ENCODE peak calls at places on chromosomes 4 and X, in four cellular contexts. K is transverse colon, N is fibroblast of pulmonary artery, A is upper lobe of left lung. Q is an unnamed sample.

GRCh38 chr4:40916880-40917279 is 167.1 kb downstream of the NSUN7 start:
- DNase-seq in K (peak), N (peak), A (no peak), Q (no peak)

GRCh38 chr4:6319530-6320150 is 50.0 kb downstream of the WFS1 start:
- DNase-seq in K (no peak), N (no peak), A (no peak), Q (no peak)

GRCh38 chr4:168535689-168536088 is 38.8 kb downstream of the PALLD start:
- DNase-seq in K (no peak), N (no peak), A (no peak), Q (no peak)

GRCh38 chrX:5876984-5877655 is 351.5 kb downstream of the NLGN4X start:
- DNase-seq in K (peak), N (no peak), A (no peak), Q (no peak)

GRCh38 chrX:43882294-43882681 is at the start of gene MAOB:
- DNase-seq in K (peak), N (no peak), A (peak), Q (no peak)

GRCh38 chr4:165971941-165972340 is 98.9 kb downstream of the TLL1 start:
- DNase-seq in K (no peak), N (no peak), A (no peak), Q (no peak)

GRCh38 chr4:159137176-159137575 is 34.3 kb downstream of the RAPGEF2 start:
- DNase-seq in K (peak), N (no peak), A (no peak), Q (no peak)

GRCh38 chrX:153928846-153929245 is 2.8 kb upstream of the ARHGAP4 start:
- DNase-seq in K (no peak), N (no peak), A (no peak), Q (no peak)

GRCh38 chrX:154840856-154841255 is 6.4 kb upstream of the SMIM9 start:
- DNase-seq in K (no peak), N (peak), A (no peak), Q (no peak)

GRCh38 chrX:71111141-71111843 is at the start of gene IL2RG:
- DNase-seq in K (peak), N (no peak), A (no peak), Q (no peak)

GRCh38 chr4:155666701-155667537 is at the start of gene GUCY1A1:
- DNase-seq in K (peak), N (peak), A (peak), Q (peak)

GRCh38 chrX:38142598-38142997 is 78.1 kb downstream of the SRPX start:
- DNase-seq in K (no peak), N (peak), A (no peak), Q (no peak)

GRCh38 chr4:186726440-186727148 is 2.9 kb upstream of the FAT1 start:
- DNase-seq in K (peak), N (peak), A (peak), Q (peak)

GRCh38 chrX:85996555-85996954 is 50.8 kb downstream of the CHM start:
- DNase-seq in K (no peak), N (no peak), A (no peak), Q (no peak)

GRCh38 chrX:66007851-66008250 is 32.0 kb downstream of the VSIG4 start:
- DNase-seq in K (no peak), N (no peak), A (no peak), Q (no peak)

GRCh38 chr4:154503598-154503997 is 12.0 kb upstream of the DCHS2 start:
- DNase-seq in K (no peak), N (peak), A (no peak), Q (no peak)

GRCh38 chrX:27078371-27078770 is 384.8 kb downstream of the PPP4R3C start:
- DNase-seq in K (no peak), N (no peak), A (no peak), Q (no peak)

GRCh38 chr4:90904018-90904417 is 776.8 kb downstream of the CCSER1 start:
- DNase-seq in K (no peak), N (no peak), A (no peak), Q (no peak)

GRCh38 chr4:2261110-2261852 is 628 bp downstream of the MXD4 start:
- DNase-seq in K (peak), N (peak), A (peak), Q (no peak)

GRCh38 chrX:139692908-139693307 is 15.1 kb downstream of the MCF2 start:
- DNase-seq in K (no peak), N (no peak), A (no peak), Q (no peak)

GRCh38 chr4:138938371-138938699 is 77.2 kb upstream of the NOCT start:
- DNase-seq in K (no peak), N (peak), A (no peak), Q (no peak)

GRCh38 chr4:67083496-67083895 is 461.8 kb downstream of the CENPC start:
- DNase-seq in K (no peak), N (no peak), A (no peak), Q (no peak)

GRCh38 chr4:1535926-1536578 is 129.8 kb upstream of the NKX1-1 start:
- DNase-seq in K (no peak), N (no peak), A (peak), Q (no peak)

GRCh38 chr4:182825786-182826185 is 91.4 kb downstream of the DCTD start:
- DNase-seq in K (no peak), N (no peak), A (no peak), Q (no peak)

GRCh38 chrX:98371994-98372393 is 1488.3 kb downstream of the RPA4 start:
- DNase-seq in K (no peak), N (no peak), A (no peak), Q (no peak)

GRCh38 chr4:131509521-131509920 is 1639.6 kb upstream of the PCDH10 start:
- DNase-seq in K (no peak), N (peak), A (no peak), Q (no peak)

GRCh38 chr4:78907638-78908037 is 31.6 kb downstream of the PAQR3 start:
- DNase-seq in K (no peak), N (no peak), A (no peak), Q (no peak)

GRCh38 chrX:45513042-45513441 is 312.4 kb upstream of the DIPK2B start:
- DNase-seq in K (no peak), N (no peak), A (no peak), Q (no peak)

DNA sequence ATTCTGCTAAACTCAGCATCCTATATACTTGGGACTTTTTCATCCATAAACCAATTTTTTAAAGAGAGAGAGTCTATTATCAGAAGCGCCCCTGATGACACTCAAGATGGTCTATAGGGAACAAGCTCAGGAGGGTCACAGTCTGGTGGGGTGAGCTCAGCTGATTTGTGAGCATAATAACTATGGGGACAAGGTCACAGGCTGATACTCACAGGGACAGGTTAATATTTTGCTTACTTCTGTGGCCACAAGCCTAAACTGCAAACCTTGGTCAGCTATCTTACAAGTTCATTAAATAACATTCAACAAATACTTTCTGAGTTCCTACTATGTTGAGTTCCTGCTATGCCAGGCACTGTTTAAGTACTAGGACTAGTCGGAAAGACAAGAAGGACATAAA is 10.1 kb upstream of the CCDC149 start:
- DNase-seq in K (no peak), N (no peak), A (no peak), Q (no peak)
- TF ChIP-seq CTCF in K (no peak), N (no peak), A (no peak), Q (no peak)

GRCh38 chr4:99879458-99879857 is 14.8 kb downstream of the LAMTOR3 start:
- DNase-seq in K (no peak), N (peak), A (no peak), Q (no peak)

GRCh38 chr4:99886146-99886545 is 8.1 kb downstream of the LAMTOR3 start:
- DNase-seq in K (no peak), N (peak), A (no peak), Q (no peak)

GRCh38 chr4:99885687-99886086 is 8.5 kb downstream of the LAMTOR3 start:
- DNase-seq in K (no peak), N (no peak), A (no peak), Q (no peak)

GRCh38 chr4:99887837-99888236 is 6.4 kb downstream of the LAMTOR3 start:
- DNase-seq in K (no peak), N (peak), A (no peak), Q (no peak)

GRCh38 chr4:99885063-99885664 is 9.1 kb downstream of the LAMTOR3 start:
- DNase-seq in K (no peak), N (peak), A (no peak), Q (no peak)
- TF ChIP-seq CTCF in K (peak), N (peak), A (peak), Q (peak)

GRCh38 chr4:118742050-118742449 is 56.9 kb downstream of the METTL14 start:
- DNase-seq in K (no peak), N (no peak), A (no peak), Q (no peak)

GRCh38 chr4:118741456-118741855 is 56.3 kb downstream of the METTL14 start:
- DNase-seq in K (no peak), N (peak), A (no peak), Q (no peak)

GRCh38 chr4:118738999-118739690 is 54.0 kb downstream of the METTL14 start:
- DNase-seq in K (no peak), N (no peak), A (no peak), Q (no peak)

GRCh38 chr4:118738090-118738489 is 52.9 kb downstream of the METTL14 start:
- DNase-seq in K (no peak), N (no peak), A (no peak), Q (no peak)

DNA sequence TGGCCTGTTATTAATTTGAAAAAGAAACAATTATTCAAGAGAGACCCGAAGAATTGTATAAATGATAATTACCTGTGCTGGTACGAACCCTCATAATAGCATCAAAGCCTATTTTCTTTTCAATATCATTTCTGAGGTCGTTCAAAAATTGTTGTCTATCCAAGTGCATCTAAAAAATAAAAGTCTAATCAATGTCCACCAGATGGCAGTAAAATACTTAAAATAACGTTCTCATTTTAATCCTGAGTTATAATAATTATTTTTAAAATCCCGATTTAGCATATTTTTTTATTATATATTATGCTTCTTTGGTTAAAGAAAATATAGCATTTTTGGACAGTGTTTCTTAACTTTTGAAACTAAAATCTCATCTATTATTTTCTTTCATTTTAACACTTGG is 55.7 kb downstream of the METTL14 start:
- DNase-seq in K (no peak), N (peak), A (no peak), Q (no peak)
- TF ChIP-seq CTCF in K (peak), N (peak), A (peak), Q (peak)

DNA sequence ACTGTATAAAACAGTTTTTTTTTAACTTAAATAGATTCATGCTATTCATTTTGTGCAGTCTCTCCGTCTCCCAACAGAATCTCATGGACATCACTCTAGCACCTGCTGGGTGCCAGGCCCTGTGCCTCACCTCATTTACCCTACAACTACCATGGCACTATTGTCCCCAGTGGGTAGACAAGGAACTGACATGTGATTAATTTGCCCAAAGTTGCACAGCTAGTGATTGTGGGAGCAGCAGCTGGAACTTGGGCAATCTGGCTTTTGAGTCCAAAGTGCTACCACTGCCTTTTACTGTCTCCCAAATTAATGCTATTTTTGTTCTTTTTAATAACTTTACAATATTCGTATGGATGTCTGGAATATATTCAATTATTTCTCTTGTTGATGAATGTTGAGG is 11.2 kb upstream of the PGRMC2 start:
- DNase-seq in K (no peak), N (no peak), A (no peak), Q (no peak)
- TF ChIP-seq CTCF in K (peak), N (no peak), A (no peak), Q (no peak)

DNA sequence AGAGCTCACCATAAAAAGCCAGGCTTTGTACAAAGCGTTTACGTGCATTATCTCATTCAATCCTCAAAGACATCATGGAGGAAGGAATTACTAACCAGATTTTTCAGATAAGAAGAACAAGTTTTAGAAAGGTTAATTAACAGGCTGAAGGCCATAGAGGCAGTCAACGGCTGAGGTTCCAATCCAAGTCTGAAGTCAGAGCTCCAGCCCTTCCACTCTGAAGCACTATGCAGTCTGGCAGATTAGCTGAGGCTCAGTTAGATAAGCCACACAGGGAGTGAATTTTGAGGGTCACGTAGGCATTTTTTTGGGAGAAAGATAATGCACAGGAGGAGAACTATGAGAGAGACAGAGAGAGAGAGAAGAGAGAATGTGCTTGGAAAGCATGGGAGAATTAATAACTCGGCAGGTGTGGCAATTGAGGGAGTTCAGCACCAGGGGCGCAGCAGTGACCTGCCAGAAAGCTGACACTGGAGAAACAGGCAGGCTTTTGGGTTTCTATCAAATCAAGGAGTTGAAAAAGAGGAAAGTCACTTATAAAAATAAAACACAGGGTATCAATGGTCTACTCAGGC is 116.5 kb upstream of the NAP1L5 start:
- DNase-seq in K (no peak), N (no peak), A (no peak), Q (no peak)
- TF ChIP-seq CTCF in K (no peak), N (no peak), A (no peak), Q (no peak)

DNA sequence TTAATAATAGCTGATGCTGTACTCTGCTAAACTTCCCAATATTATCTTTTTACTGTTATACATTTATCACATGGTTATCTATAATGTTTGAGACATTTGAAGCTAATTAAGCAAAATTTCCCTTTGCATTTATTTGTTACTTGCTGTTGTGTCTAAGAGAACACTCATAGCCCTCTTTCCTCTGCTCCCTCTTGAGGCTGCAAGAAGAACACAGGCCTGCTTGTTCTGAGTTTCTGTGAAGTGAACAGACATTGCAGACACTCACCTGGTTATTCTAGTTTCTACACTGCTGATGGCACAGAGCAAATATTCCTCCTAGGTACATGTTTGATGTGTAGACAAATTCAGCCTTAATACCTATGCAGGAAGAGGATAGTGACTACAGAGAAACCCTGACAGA is 367.8 kb downstream of the GASK1B start:
- DNase-seq in K (no peak), N (peak), A (no peak), Q (no peak)
- TF ChIP-seq CTCF in K (peak), N (peak), A (no peak), Q (peak)

DNA sequence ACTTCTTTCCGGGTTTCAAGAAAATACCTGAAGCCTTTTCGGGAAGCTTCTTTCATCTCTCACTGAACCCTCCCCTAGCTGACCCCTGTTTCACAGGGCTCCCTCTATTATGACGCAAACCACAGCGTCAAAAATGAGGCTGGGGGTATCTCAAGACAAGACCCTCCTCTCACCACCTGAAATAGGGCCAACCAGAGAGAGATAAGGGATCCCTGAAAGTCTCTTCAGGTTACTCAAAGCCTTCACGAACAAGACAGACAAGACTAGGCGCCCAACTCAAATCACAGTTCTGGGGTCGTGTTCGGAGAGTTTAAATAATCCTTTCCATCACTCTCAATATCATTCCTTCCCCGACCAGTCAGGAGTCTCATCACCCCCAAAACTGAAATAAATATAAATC is 1.2 kb downstream of the PHF8 start:
- DNase-seq in K (no peak), N (no peak), A (no peak), Q (no peak)
- TF ChIP-seq CTCF in K (no peak), N (no peak), A (no peak), Q (no peak)

DNA sequence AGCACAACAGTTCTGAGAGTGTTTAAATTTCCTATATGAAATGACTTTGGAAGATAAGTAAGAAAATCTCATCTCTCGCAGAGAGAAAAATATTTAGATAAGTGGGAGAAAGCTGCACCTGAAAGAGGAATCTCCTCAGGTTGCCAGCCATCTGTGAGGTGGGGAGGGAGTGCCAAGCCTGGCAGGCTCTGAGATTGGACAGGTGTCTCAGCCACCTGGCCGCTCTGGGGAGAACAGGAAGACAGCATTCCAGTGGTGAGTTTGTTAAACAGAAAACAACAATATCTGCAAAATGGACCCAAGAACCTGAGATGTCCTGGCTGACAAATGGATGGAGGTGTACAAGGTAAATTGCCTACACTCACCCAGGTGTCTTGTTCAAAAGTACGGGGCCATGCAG is 31.3 kb downstream of the EMCN start:
- DNase-seq in K (no peak), N (no peak), A (no peak), Q (no peak)
- TF ChIP-seq CTCF in K (no peak), N (no peak), A (no peak), Q (no peak)